ENCODE peak calls at places on chromosomes 4 and X, in seven cellular contexts. H is lung; Z is retinal pigment epithelial cell; P is CD4-positive, alpha-beta memory T cell; U is AG04449; M is effector memory CD4-positive, alpha-beta T cell; T is WERI-Rb-1. I is an unnamed sample.
A peak's percentile ranks its signal among the peaks of the same experiment; 100 is the strongest.

GRCh38 chr4:1532549-1533395 is 126.5 kb upstream of the NKX1-1 start:
- DNase-seq in H (no peak), Z (no peak), P (no peak), U (no peak), M (no peak), T (no peak), I (no peak)

GRCh38 chrX:39984191-39984956 is 113.4 kb downstream of the BCOR start:
- DNase-seq in H (no peak), Z (peak; percentile 46), P (no peak), U (no peak), M (no peak), T (peak; percentile 49), I (no peak)

GRCh38 chr4:175166020-175166419 is 247.9 kb downstream of the ADAM29 start:
- DNase-seq in H (no peak), Z (no peak), P (no peak), U (no peak), M (no peak), T (no peak), I (no peak)

GRCh38 chr4:175252642-175253041 is 334.5 kb downstream of the ADAM29 start:
- DNase-seq in H (no peak), Z (no peak), P (no peak), U (no peak), M (no peak), T (no peak), I (no peak)

GRCh38 chr4:163694385-163694784 is 199.9 kb downstream of the TMA16 start:
- DNase-seq in H (no peak), Z (no peak), P (no peak), U (no peak), M (no peak), T (no peak), I (no peak)

GRCh38 chr4:118756958-118757357 is 71.8 kb downstream of the METTL14 start:
- DNase-seq in H (no peak), Z (no peak), P (no peak), U (no peak), M (no peak), T (no peak), I (no peak)

GRCh38 chr4:8574796-8575370 is 5.3 kb upstream of the GPR78 start:
- DNase-seq in H (no peak), Z (no peak), P (no peak), U (no peak), M (no peak), T (no peak), I (no peak)

GRCh38 chr4:18075823-18076433 is 54.4 kb upstream of the LCORL start:
- DNase-seq in H (no peak), Z (no peak), P (peak; percentile 50), U (no peak), M (no peak), T (peak; percentile 63), I (no peak)

GRCh38 chr4:54232151-54232688 is 3.1 kb downstream of the PDGFRA start:
- DNase-seq in H (no peak), Z (no peak), P (no peak), U (no peak), M (no peak), T (no peak), I (peak; percentile 39)

GRCh38 chr4:174874898-174875297 is 43.3 kb upstream of the ADAM29 start:
- DNase-seq in H (no peak), Z (no peak), P (no peak), U (no peak), M (no peak), T (no peak), I (no peak)

GRCh38 chr4:17082186-17082585 is 183.7 kb upstream of the LDB2 start:
- DNase-seq in H (no peak), Z (no peak), P (no peak), U (no peak), M (no peak), T (no peak), I (no peak)

GRCh38 chrX:30521440-30522182 is 56.0 kb downstream of the TASL start:
- DNase-seq in H (no peak), Z (peak; percentile 45), P (no peak), U (peak; percentile 26), M (no peak), T (no peak), I (peak; percentile 28)

GRCh38 chrX:40272786-40273185 is 175.0 kb upstream of the BCOR start:
- DNase-seq in H (no peak), Z (no peak), P (no peak), U (no peak), M (no peak), T (no peak), I (no peak)

GRCh38 chrX:39972340-39972739 is 125.4 kb downstream of the BCOR start:
- DNase-seq in H (no peak), Z (no peak), P (no peak), U (no peak), M (no peak), T (no peak), I (peak; percentile 42)

GRCh38 chrX:107630031-107630689 is 1.9 kb downstream of the PRPS1 start:
- DNase-seq in H (no peak), Z (no peak), P (no peak), U (no peak), M (no peak), T (no peak), I (no peak)

GRCh38 chrX:107627792-107628661 is at the start of gene PRPS1:
- DNase-seq in H (peak; percentile 91), Z (peak; percentile 81), P (peak; percentile 90), U (peak; percentile 71), M (peak; percentile 84), T (peak; percentile 93), I (peak; percentile 93)

GRCh38 chrX:107626916-107627315 is 1.4 kb upstream of the PRPS1 start:
- DNase-seq in H (no peak), Z (no peak), P (no peak), U (no peak), M (no peak), T (no peak), I (peak; percentile 1)

GRCh38 chrX:107628662-107629532 is 587 bp downstream of the PRPS1 start:
- DNase-seq in H (peak; percentile 32), Z (no peak), P (peak; percentile 62), U (no peak), M (peak; percentile 41), T (peak; percentile 24), I (peak; percentile 7)

DNA sequence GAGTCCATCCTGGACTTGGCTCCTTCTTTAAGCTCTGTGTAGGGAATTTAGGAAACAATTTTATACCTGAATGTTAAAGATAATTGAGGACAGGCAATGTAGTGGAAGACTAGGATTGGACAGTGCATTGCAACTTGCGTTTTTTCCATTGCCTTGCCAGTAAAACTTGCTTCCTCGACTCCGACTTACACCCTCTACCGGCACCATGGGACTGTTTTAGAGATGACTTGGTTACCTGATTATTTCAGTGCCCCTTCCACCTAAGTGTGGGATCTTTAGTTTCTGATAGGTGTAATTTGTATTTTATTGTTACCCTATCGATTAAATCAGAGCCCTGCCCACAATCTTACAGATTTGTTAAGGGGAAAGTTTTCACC is 1.2 kb downstream of the PRPS1 start:
- DNase-seq in H (no peak), Z (no peak), P (peak; percentile 10), U (no peak), M (no peak), T (no peak), I (peak; percentile 12)
- H3K4me3 ChIP-seq in H (no peak overlapping the region), Z (peak overlapping the region; percentile 82), P (peak overlapping the region; percentile 86), U (peak overlapping the region; percentile 75), M (peak overlapping the region; percentile 74), T (peak overlapping the region; percentile 60), I (peak overlapping the region; percentile 65)

DNA sequence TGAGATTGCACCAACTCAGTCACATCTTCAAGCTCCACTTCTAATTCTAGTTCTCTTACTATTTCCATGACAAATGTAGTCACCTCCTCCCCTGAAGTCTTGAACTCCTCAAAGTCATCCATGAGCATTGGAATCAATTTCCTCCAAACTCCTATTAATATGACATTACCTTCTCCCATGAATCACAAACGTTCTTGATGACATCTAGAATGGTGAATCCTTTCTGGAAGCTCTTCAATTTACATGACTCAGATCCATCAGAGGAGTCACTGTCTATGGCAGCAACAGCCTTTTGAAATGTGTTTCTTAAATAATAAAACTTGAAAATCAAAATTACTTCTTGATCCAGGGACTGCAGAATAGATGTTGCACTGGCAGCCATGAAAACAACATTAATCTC is 34.5 kb downstream of the GALNTL6 start:
- DNase-seq in H (no peak), Z (no peak), P (no peak), U (no peak), M (no peak), T (no peak), I (no peak)
- H3K4me3 ChIP-seq in H (no peak overlapping the region), Z (no peak overlapping the region), P (no peak overlapping the region), U (no peak overlapping the region), M (no peak overlapping the region), T (no peak overlapping the region), I (no peak overlapping the region)

DNA sequence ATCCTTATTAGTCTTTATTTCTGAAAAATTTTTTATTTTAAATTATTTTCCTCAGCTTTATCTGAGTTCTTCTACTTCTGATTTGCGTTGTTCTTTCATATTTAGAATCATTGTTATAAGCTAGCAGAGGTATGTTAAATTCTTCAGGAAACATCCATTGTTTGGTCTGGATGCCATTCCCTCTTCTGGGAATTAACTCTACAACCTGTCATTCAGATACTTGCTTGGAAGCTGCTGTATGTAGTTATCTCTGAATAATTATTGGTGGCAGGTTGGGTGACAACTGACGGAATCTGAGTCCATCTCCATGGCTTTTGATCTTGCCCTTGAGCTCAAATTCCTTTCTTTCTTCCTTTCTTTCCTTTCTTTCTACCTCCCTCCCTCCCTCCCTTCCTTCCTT is 61.9 kb downstream of the DDIT4L start:
- DNase-seq in H (no peak), Z (no peak), P (no peak), U (no peak), M (no peak), T (no peak), I (no peak)
- H3K4me3 ChIP-seq in H (no peak overlapping the region), Z (no peak overlapping the region), P (no peak overlapping the region), U (no peak overlapping the region), M (no peak overlapping the region), T (no peak overlapping the region), I (no peak overlapping the region)

DNA sequence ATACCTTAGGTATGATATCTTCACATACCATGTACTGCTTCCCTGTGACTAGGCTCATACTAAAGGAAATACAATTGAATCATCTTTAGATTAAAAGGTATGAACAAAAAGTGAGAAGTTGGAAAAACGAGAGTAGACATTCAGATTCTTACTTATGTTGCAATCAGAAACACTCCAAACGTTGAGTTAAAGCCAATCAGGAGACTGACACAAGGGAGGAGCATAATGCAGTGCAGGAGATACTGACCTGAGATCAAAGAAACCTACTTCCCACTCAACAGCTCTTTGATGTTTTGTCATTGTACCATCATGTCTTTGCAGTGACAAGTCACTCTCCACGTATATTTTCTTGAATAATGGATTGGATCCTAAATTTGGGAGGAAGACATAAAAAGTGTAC is 8.9 kb upstream of the PCDH18 start:
- DNase-seq in H (no peak), Z (no peak), P (no peak), U (no peak), M (no peak), T (no peak), I (no peak)
- H3K4me3 ChIP-seq in H (no peak overlapping the region), Z (no peak overlapping the region), P (no peak overlapping the region), U (no peak overlapping the region), M (no peak overlapping the region), T (no peak overlapping the region), I (no peak overlapping the region)

DNA sequence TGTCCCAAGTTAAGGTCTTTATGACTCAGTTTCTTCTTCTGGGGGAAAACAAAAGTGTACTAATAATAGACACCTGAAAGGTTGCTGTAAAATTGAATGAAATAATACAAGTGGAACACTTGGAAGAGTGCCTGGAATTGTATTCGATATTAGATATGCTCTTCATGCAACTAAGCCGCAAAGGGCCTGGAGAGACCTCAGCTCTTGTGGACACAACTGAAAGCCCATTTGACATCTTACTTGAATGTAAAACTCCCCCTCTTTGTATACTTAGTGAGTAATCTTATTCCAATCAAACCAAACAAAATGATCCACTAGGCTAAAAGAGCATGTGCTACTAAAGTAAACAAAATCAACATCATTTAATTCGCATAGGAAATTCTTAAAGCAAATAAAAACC is 516 bp upstream of the MAP9 start:
- DNase-seq in H (no peak), Z (no peak), P (no peak), U (no peak), M (no peak), T (no peak), I (no peak)
- H3K4me3 ChIP-seq in H (no peak overlapping the region), Z (no peak overlapping the region), P (no peak overlapping the region), U (no peak overlapping the region), M (no peak overlapping the region), T (no peak overlapping the region), I (peak overlapping the region; percentile 54)

I was measured in SJSA1.